ENCODE peak calls at places on chromosomes 6 and 20, in seven cellular contexts. N is HepG2, Z is GM12878, W is H1, P is K562, T is HCT116, U is SK-N-SH. Q is an unnamed sample.

GRCh38 chr6:84052204-84052882 is 18.8 kb downstream of the MRAP2 start:
- DNase-seq in P (peak), N (peak), U (peak), T (no peak), W (peak), Z (no peak), Q (peak)

GRCh38 chr20:23149623-23150279 is 63.6 kb upstream of the CD93 start:
- DNase-seq in N (no peak), U (no peak), T (no peak), Z (no peak), W (peak), P (no peak), Q (no peak)

GRCh38 chr20:2297352-2297717 is 1.5 kb downstream of the TGM3 start:
- DNase-seq in Z (no peak), U (no peak), P (no peak), T (no peak), N (no peak), W (no peak), Q (no peak)

GRCh38 chr6:130138116-130138908 is 84.4 kb downstream of the SAMD3 start:
- DNase-seq in W (no peak), Z (no peak), N (no peak), U (no peak), T (no peak), P (no peak), Q (no peak)

GRCh38 chr20:4014031-4014474 is 1.3 kb downstream of the RNF24 start:
- DNase-seq in W (no peak), P (peak), N (peak), Z (no peak), T (peak), U (peak), Q (peak)

GRCh38 chr20:21507275-21508229 is 6.3 kb downstream of the NKX2-2 start:
- DNase-seq in P (no peak), U (peak), N (no peak), W (peak), T (no peak), Z (no peak), Q (no peak)

GRCh38 chr6:85143686-85144085 is 306.2 kb upstream of the NT5E start:
- DNase-seq in N (no peak), T (no peak), Z (no peak), U (no peak), W (no peak), P (no peak), Q (no peak)

GRCh38 chr6:39980839-39981580 is 46.7 kb upstream of the MOCS1 start:
- DNase-seq in U (peak), Z (no peak), W (peak), T (peak), P (peak), N (peak), Q (peak)

GRCh38 chr20:62953839-62954703 is 1.6 kb downstream of the SLC17A9 start:
- DNase-seq in P (peak), W (peak), N (peak), T (no peak), Z (peak), U (no peak), Q (no peak)

GRCh38 chr6:154352898-154353585 is 3.6 kb downstream of the IPCEF1 start:
- DNase-seq in Z (peak), N (no peak), P (no peak), W (no peak), T (no peak), U (no peak), Q (no peak)
- TF ChIP-seq JUND in Z (peak), N (no peak), P (no peak), W (no peak), T (no peak), U (no peak), Q (no peak)

GRCh38 chr6:154732538-154732823 is 735 bp upstream of the SCAF8 start:
- DNase-seq in N (no peak), Z (no peak), W (no peak), T (no peak), U (peak), P (no peak), Q (peak)
- TF ChIP-seq JUND in N (no peak), Z (no peak), W (no peak), T (no peak), U (no peak), P (no peak), Q (no peak)

GRCh38 chr20:34710861-34711574 is 6.9 kb downstream of the TP53INP2 start:
- DNase-seq in N (no peak), P (no peak), W (no peak), Z (no peak), T (no peak), U (no peak), Q (no peak)

GRCh38 chr20:34710568-34710839 is 6.4 kb downstream of the TP53INP2 start:
- DNase-seq in Z (no peak), U (no peak), N (no peak), W (no peak), T (no peak), P (no peak), Q (no peak)

GRCh38 chr20:34709044-34709835 is 5.1 kb downstream of the TP53INP2 start:
- DNase-seq in P (peak), W (peak), U (peak), Z (peak), N (no peak), T (peak), Q (peak)

GRCh38 chr20:34708621-34709043 is 4.5 kb downstream of the TP53INP2 start:
- DNase-seq in N (no peak), T (no peak), Z (no peak), W (peak), U (peak), P (peak), Q (peak)

GRCh38 chr20:34709836-34710567 is 5.9 kb downstream of the TP53INP2 start:
- DNase-seq in U (peak), P (peak), N (no peak), T (peak), Z (no peak), W (no peak), Q (peak)
- TF ChIP-seq JUND in U (no peak), P (no peak), N (no peak), T (no peak), Z (no peak), W (no peak), Q (no peak)

GRCh38 chr6:16295471-16295870 is 57.1 kb downstream of the GMPR start:
- DNase-seq in P (no peak), W (no peak), Z (no peak), U (no peak), T (no peak), N (no peak), Q (no peak)
- TF ChIP-seq JUND in P (no peak), W (no peak), Z (no peak), U (no peak), T (no peak), N (no peak), Q (no peak)

DNA sequence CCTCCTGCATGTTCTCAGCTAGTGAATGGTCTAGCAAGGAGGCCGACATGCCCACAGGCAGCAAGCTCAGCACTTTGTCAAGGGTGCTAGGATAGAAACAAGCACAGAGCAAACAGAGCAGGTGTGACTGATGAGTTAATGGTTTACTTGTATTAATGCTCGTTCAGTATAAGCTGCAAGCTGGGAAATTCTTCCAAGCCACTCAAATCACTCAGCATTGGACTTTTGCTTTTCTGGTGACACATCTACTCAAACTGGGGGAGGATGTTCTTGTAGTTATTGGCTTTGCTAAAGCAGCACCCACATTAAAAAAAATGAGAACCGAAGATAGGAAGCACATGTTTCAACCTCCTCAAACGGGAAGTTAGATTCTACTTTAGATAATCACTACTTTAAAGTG is 43.1 kb upstream of the NEDD9 start:
- DNase-seq in W (no peak), P (no peak), Z (peak), U (no peak), N (peak), T (no peak), Q (no peak)
- TF ChIP-seq JUND in W (no peak), P (no peak), Z (peak), U (no peak), N (no peak), T (no peak), Q (no peak)

GRCh38 chr6:135002974-135003703 is 51.5 kb downstream of the HBS1L start:
- DNase-seq in P (no peak), Z (peak), W (no peak), T (no peak), N (no peak), U (no peak), Q (no peak)

GRCh38 chr6:134999107-134999506 is 49.2 kb upstream of the ALDH8A1 start:
- DNase-seq in N (no peak), W (no peak), Z (no peak), T (no peak), P (no peak), U (no peak), Q (no peak)

GRCh38 chr6:134997133-134997841 is 47.4 kb upstream of the ALDH8A1 start:
- DNase-seq in U (no peak), T (no peak), Z (no peak), P (no peak), N (no peak), W (no peak), Q (no peak)

GRCh38 chr6:135006386-135006914 is 48.2 kb downstream of the HBS1L start:
- DNase-seq in W (no peak), Z (no peak), U (no peak), T (no peak), N (no peak), P (peak), Q (no peak)

GRCh38 chr6:135002229-135002844 is 52.3 kb downstream of the HBS1L start:
- DNase-seq in N (peak), T (peak), Z (no peak), P (peak), U (peak), W (no peak), Q (peak)
- TF ChIP-seq JUND in N (no peak), T (no peak), Z (no peak), P (no peak), U (no peak), W (no peak), Q (no peak)

GRCh38 chr6:144824018-144824417 is 538.9 kb downstream of the UTRN start:
- DNase-seq in T (no peak), Z (no peak), N (no peak), U (no peak), W (no peak), P (no peak), Q (no peak)
- TF ChIP-seq JUND in T (no peak), Z (no peak), N (no peak), U (no peak), W (no peak), P (no peak), Q (no peak)

GRCh38 chr6:127515794-127516675 is 3.1 kb downstream of the MTCL3 start:
- DNase-seq in U (peak), Z (no peak), N (no peak), W (peak), P (peak), T (peak), Q (no peak)
- TF ChIP-seq JUND in U (no peak), Z (no peak), N (no peak), W (no peak), P (no peak), T (no peak), Q (no peak)

GRCh38 chr6:43146228-43146627 is 24.8 kb upstream of the SRF start:
- DNase-seq in U (no peak), N (no peak), P (no peak), W (no peak), Z (no peak), T (no peak), Q (no peak)

GRCh38 chr6:43147691-43148477 is 23.2 kb upstream of the SRF start:
- DNase-seq in P (no peak), Z (no peak), U (no peak), N (no peak), T (no peak), W (no peak), Q (no peak)

GRCh38 chr6:43149260-43149659 is 21.8 kb upstream of the SRF start:
- DNase-seq in Z (no peak), P (no peak), T (no peak), N (no peak), W (no peak), U (no peak), Q (no peak)

GRCh38 chr6:43146709-43147108 is 24.4 kb upstream of the SRF start:
- DNase-seq in N (no peak), Z (no peak), W (no peak), U (no peak), P (no peak), T (no peak), Q (no peak)

DNA sequence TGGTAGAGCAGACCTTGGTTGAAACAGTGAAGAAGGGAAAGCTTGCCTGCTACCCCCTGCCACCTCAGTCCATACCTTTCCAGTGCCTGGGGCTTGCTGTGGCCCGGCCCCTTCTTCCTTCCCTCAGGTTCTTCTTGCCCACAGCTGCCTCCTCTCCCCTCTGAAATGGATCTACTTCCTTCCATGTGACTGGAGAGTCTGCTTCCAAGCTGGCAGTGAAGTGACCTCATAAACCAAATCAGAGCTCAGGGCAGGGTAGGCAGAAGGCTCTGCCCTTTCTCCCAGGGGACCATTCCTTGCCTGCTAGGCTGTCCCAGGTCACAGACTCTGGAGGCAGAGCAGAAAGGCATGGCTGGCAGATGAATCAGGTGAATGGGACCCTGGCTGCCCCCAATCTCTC is 23.8 kb upstream of the SRF start:
- DNase-seq in W (no peak), P (no peak), Z (no peak), N (no peak), U (no peak), T (no peak), Q (no peak)
- TF ChIP-seq JUND in W (no peak), P (no peak), Z (no peak), N (no peak), U (no peak), T (no peak), Q (no peak)

Q was measured in T47D.